ENCODE peak calls at places on chromosomes 12 and 14, in five cellular contexts. L is fibroblast of the aortic adventitia, F is GM12865, I is suprapubic skin, Q is dorsolateral prefrontal cortex. Y is an unnamed sample.

GRCh38 chr12:107320031-107320928 is 226.9 kb upstream of the CRY1 start:
- DNase-seq in F (no peak), I (no peak), Q (peak; percentile 10), L (peak; percentile 63), Y (peak; percentile 65)

GRCh38 chr14:103868242-103868897 is 21.0 kb upstream of the PPP1R13B start:
- DNase-seq in I (no peak), L (no peak), F (no peak), Q (no peak), Y (no peak)

GRCh38 chr12:29149691-29150382 is 759 bp downstream of the FAR2 start:
- DNase-seq in Q (no peak), L (no peak), I (no peak), F (no peak), Y (no peak)

GRCh38 chr14:37697489-37698121 is 102.2 kb downstream of the TTC6 start:
- DNase-seq in F (no peak), Q (no peak), L (peak; percentile 2), I (no peak), Y (no peak)

GRCh38 chr12:120350576-120351350 is 18.2 kb downstream of the MSI1 start:
- DNase-seq in L (no peak), Q (no peak), I (no peak), F (no peak), Y (no peak)

GRCh38 chr12:122563361-122563760 is 36.3 kb downstream of the KNTC1 start:
- DNase-seq in I (no peak), Q (no peak), F (no peak), L (no peak), Y (no peak)

GRCh38 chr12:94710933-94711332 is 60.6 kb upstream of the TMCC3 start:
- DNase-seq in L (no peak), I (no peak), F (peak; percentile 65), Q (no peak), Y (peak; percentile 44)

GRCh38 chr14:64421166-64421565 is 33.0 kb downstream of the MTHFD1 start:
- DNase-seq in F (no peak), Q (no peak), L (peak; percentile 47), I (no peak), Y (no peak)

GRCh38 chr12:8890313-8891084 is 23.8 kb upstream of the PHC1 start:
- DNase-seq in I (peak; percentile 67), L (peak; percentile 64), F (peak; percentile 67), Q (peak; percentile 8), Y (peak; percentile 32)

GRCh38 chr14:101469382-101470251 is 91.7 kb upstream of the DIO3 start:
- DNase-seq in F (no peak), L (no peak), I (peak; percentile 48), Q (no peak), Y (no peak)

GRCh38 chr12:24948452-24948815 is 467 bp downstream of the BCAT1 start:
- DNase-seq in F (peak; percentile 88), L (peak; percentile 66), I (no peak), Q (no peak), Y (no peak)

GRCh38 chr12:1488908-1489381 is 105.4 kb downstream of the FBXL14 start:
- DNase-seq in L (no peak), I (no peak), F (no peak), Q (no peak), Y (peak; percentile 56)

GRCh38 chr12:4015225-4016076 is 142.3 kb upstream of the PARP11 start:
- DNase-seq in Q (no peak), L (no peak), I (no peak), F (no peak), Y (no peak)

GRCh38 chr14:92317511-92317910 is 5.5 kb upstream of the SLC24A4 start:
- DNase-seq in L (peak; percentile 4), F (no peak), I (no peak), Q (no peak), Y (no peak)

GRCh38 chr12:131677699-131678098 is 33.2 kb upstream of the SFSWAP start:
- DNase-seq in L (no peak), I (no peak), Q (no peak), F (no peak), Y (no peak)

GRCh38 chr14:40476005-40476404 is 1043.8 kb upstream of the FBXO33 start:
- DNase-seq in F (no peak), I (no peak), Q (no peak), L (no peak), Y (no peak)

GRCh38 chr14:31510222-31510621 is 22.4 kb upstream of the GPR33 start:
- DNase-seq in I (no peak), F (peak; percentile 6), Q (no peak), L (peak; percentile 37), Y (peak; percentile 10)

GRCh38 chr14:31508140-31508539 is 20.3 kb upstream of the GPR33 start:
- DNase-seq in F (no peak), I (no peak), Q (no peak), L (no peak), Y (no peak)

GRCh38 chr14:31505411-31505810 is 17.6 kb upstream of the GPR33 start:
- DNase-seq in F (no peak), L (peak; percentile 85), Q (no peak), I (no peak), Y (no peak)

GRCh38 chr14:31510855-31511254 is 23.0 kb upstream of the GPR33 start:
- DNase-seq in F (no peak), L (no peak), I (no peak), Q (no peak), Y (no peak)
- H3K4me3 ChIP-seq in F (no peak overlapping the region), L (no peak overlapping the region), I (no peak overlapping the region), Q (no peak overlapping the region), Y (no peak overlapping the region)

DNA sequence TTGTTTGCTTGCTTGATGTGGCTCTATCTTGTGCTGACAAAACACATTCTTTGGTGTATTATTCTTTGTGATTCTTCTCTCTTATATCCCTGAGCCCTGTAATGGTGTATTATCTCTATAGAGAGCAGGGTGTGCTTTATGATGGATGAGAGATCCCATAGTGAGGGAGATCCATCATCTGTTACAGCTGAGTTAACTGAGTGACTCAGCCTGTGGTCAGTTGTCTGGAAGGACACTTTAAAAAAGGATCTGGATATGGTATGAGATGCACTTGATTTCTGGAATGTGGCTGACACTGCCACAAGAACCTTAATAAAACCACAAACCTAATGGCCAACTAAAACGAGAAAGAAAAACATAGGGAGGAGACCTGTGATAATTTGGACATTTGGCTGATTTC is 461.4 kb upstream of the SYT1 start:
- DNase-seq in I (no peak), L (peak; percentile 70), Q (no peak), F (no peak), Y (no peak)
- H3K4me3 ChIP-seq in I (no peak overlapping the region), L (no peak overlapping the region), Q (no peak overlapping the region), F (no peak overlapping the region), Y (no peak overlapping the region)

GRCh38 chr12:59808317-59808910 is 212.6 kb downstream of the SLC16A7 start:
- DNase-seq in F (peak; percentile 45), L (peak; percentile 63), I (no peak), Q (no peak), Y (peak; percentile 31)

GRCh38 chr12:59803735-59804134 is 207.9 kb downstream of the SLC16A7 start:
- DNase-seq in F (no peak), L (peak; percentile 47), I (no peak), Q (no peak), Y (no peak)
- H3K4me3 ChIP-seq in F (peak overlapping the region; percentile 25), L (peak overlapping the region; percentile 23), I (peak overlapping the region; percentile 5), Q (no peak overlapping the region), Y (no peak overlapping the region)

DNA sequence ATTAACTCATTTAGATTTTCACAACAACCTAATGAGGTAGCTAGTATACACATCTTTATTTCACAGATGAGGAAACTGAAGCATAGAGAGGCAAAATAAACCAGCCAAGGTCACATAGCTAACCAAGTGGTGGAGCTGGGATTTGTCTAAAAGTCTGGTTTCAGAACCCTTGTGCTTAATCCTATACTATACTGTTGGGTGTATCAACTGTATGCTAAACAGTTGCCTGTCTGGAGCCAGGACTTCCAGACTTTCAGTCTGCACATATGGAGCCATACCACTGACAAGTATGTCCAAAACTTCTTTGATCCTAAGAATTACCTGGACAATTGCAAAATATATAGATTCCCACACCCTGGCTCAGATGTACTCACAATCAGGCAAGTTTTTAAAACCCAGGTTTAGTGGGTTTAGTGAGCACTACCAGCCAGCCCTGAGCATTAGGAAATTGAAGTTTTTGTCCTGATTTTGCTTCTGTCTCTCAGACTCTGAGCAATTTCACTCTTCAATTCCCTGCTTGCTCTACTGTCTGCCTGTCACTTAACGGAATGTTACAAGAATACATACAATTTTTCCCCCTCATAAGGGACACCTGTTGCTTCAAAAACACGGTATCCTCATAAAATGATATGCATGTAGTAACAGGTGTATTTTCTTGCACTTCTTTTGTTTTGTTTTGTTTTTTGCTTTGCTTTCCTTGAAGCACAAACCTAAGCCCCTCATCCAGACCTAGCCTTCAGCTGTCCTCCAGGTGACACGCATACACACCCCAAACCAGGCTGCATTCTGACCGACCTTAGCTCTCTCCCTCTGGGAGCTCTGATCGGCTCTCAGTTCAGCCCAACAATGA is 9.6 kb upstream of the SALL2 start:
- DNase-seq in L (no peak), I (no peak), F (no peak), Q (no peak), Y (no peak)
- H3K4me3 ChIP-seq in L (no peak overlapping the region), I (peak overlapping the region; percentile 30), F (no peak overlapping the region), Q (peak overlapping the region; percentile 40), Y (no peak overlapping the region)

GRCh38 chr12:50927766-50928224 is 24.5 kb upstream of the HIGD1C start:
- DNase-seq in Q (no peak), F (peak; percentile 25), I (no peak), L (no peak), Y (no peak)
- H3K4me3 ChIP-seq in Q (peak overlapping the region; percentile 73), F (peak overlapping the region; percentile 22), I (peak overlapping the region; percentile 78), L (peak overlapping the region; percentile 93), Y (no peak overlapping the region)